ENCODE peak calls at places on chromosomes 7 and 10, in nine cellular contexts. F, G, J, A, I, Y, S, P and O are unnamed samples.

GRCh38 chr7:99786726-99787300 is 2.8 kb upstream of the CYP3A4 start:
- DNase-seq in G (no peak), Y (no peak), P (no peak), F (no peak), I (no peak), A (no peak), J (no peak), S (no peak), O (no peak)

GRCh38 chr10:133235265-133235664 is 2.4 kb upstream of the VENTX start:
- DNase-seq in G (no peak), I (no peak), S (no peak), J (no peak), P (no peak), F (no peak), A (no peak), Y (no peak), O (no peak)

GRCh38 chr7:128247640-128248194 is 6.6 kb downstream of the LEP start:
- DNase-seq in P (peak), S (no peak), J (no peak), A (no peak), F (no peak), I (no peak), Y (no peak), G (no peak), O (no peak)

GRCh38 chr7:96589038-96589437 is 120.6 kb downstream of the SEM1 start:
- DNase-seq in G (no peak), A (no peak), I (no peak), J (no peak), S (no peak), P (no peak), Y (peak), F (no peak), O (no peak)

GRCh38 chr7:64314493-64315020 is 796 bp downstream of the ZNF736 start:
- DNase-seq in A (no peak), J (no peak), F (no peak), Y (no peak), I (no peak), S (no peak), G (no peak), P (no peak), O (no peak)

GRCh38 chr10:30178565-30178964 is 119.2 kb upstream of the JCAD start:
- DNase-seq in P (peak), J (no peak), Y (no peak), G (no peak), I (no peak), F (no peak), S (no peak), A (no peak), O (no peak)

GRCh38 chr10:42962902-42963231 is 114.0 kb upstream of the RET start:
- DNase-seq in F (no peak), S (no peak), P (no peak), G (no peak), Y (no peak), I (no peak), J (no peak), A (no peak), O (no peak)

GRCh38 chr7:133230591-133231194 is 22.2 kb upstream of the EXOC4 start:
- DNase-seq in J (no peak), I (peak), Y (peak), G (peak), A (peak), S (peak), F (peak), P (peak), O (no peak)

GRCh38 chr7:16130127-16131110 is 290.9 kb downstream of the CRPPA start:
- DNase-seq in A (no peak), G (no peak), I (no peak), S (peak), F (no peak), P (peak), Y (no peak), J (no peak), O (no peak)

GRCh38 chr7:6530626-6531491 is 20.4 kb downstream of the GRID2IP start:
- DNase-seq in P (no peak), Y (no peak), S (peak), J (no peak), I (peak), A (peak), F (no peak), G (peak), O (no peak)

GRCh38 chr7:29039747-29040569 is 81.8 kb upstream of the TRIL start:
- DNase-seq in F (no peak), A (no peak), G (no peak), S (no peak), I (no peak), Y (no peak), J (no peak), P (peak), O (no peak)

GRCh38 chr10:6746782-6747181 is 166.7 kb upstream of the PRKCQ start:
- DNase-seq in F (no peak), I (no peak), S (no peak), P (peak), G (no peak), J (no peak), Y (no peak), A (no peak), O (no peak)

GRCh38 chr10:69413221-69413865 is 3.4 kb downstream of the TACR2 start:
- DNase-seq in Y (peak), A (peak), P (peak), S (peak), G (peak), J (peak), F (no peak), I (peak), O (peak)

GRCh38 chr7:816751-817671 is 15.3 kb upstream of the SUN1 start:
- DNase-seq in F (no peak), P (peak), A (no peak), I (peak), G (peak), Y (no peak), J (no peak), S (peak), O (no peak)

GRCh38 chr10:123478112-123478511 is 188.0 kb upstream of the GPR26 start:
- DNase-seq in Y (no peak), F (no peak), A (no peak), S (no peak), G (no peak), I (no peak), P (no peak), J (no peak), O (no peak)

GRCh38 chr10:13414855-13415254 is 66.8 kb upstream of the SEPHS1 start:
- DNase-seq in J (no peak), Y (no peak), G (no peak), A (no peak), I (no peak), S (no peak), P (peak), F (no peak), O (no peak)

GRCh38 chr7:47327306-47327697 is 254.6 kb downstream of the TNS3 start:
- DNase-seq in A (no peak), S (no peak), Y (no peak), I (no peak), G (no peak), F (no peak), J (no peak), P (peak), O (no peak)

GRCh38 chr10:86079088-86079487 is 287.5 kb downstream of the GRID1 start:
- DNase-seq in I (no peak), P (peak), J (no peak), F (no peak), A (no peak), Y (no peak), G (no peak), S (no peak), O (no peak)

GRCh38 chr7:33814958-33815735 is 90.2 kb upstream of the BMPER start:
- DNase-seq in G (no peak), P (no peak), Y (no peak), F (no peak), A (no peak), S (no peak), J (no peak), I (no peak), O (no peak)

GRCh38 chr10:47104101-47104707 is 193.0 kb downstream of the PTPN20 start:
- DNase-seq in A (no peak), I (peak), G (no peak), Y (no peak), P (no peak), S (no peak), F (no peak), J (no peak), O (no peak)

GRCh38 chr7:127628445-127628844 is 10.5 kb upstream of the PAX4 start:
- DNase-seq in S (no peak), F (no peak), P (no peak), I (no peak), G (no peak), J (no peak), A (no peak), Y (no peak), O (no peak)

GRCh38 chr10:87875929-87876571 is 12.6 kb downstream of the PTEN start:
- DNase-seq in F (no peak), I (no peak), P (peak), J (no peak), G (no peak), Y (no peak), S (no peak), A (no peak), O (no peak)

GRCh38 chr10:70078329-70078728 is 25.7 kb downstream of the MACROH2A2 start:
- DNase-seq in S (no peak), F (no peak), P (no peak), G (no peak), I (no peak), J (no peak), Y (no peak), A (no peak), O (no peak)

GRCh38 chr7:137661634-137662033 is 185.1 kb downstream of the DGKI start:
- DNase-seq in G (no peak), S (no peak), Y (no peak), A (no peak), P (no peak), F (no peak), I (no peak), J (no peak), O (no peak)

GRCh38 chr7:33854951-33855350 is 50.4 kb upstream of the BMPER start:
- DNase-seq in Y (no peak), I (no peak), F (no peak), G (no peak), J (no peak), A (no peak), P (peak), S (no peak), O (no peak)

GRCh38 chr10:132551093-132551807 is 13.7 kb downstream of the INPP5A start:
- DNase-seq in A (no peak), P (no peak), S (no peak), G (peak), I (no peak), F (no peak), Y (no peak), J (no peak), O (no peak)

GRCh38 chr7:141737118-141737835 is 881 bp upstream of the SSBP1 start:
- DNase-seq in J (no peak), P (peak), G (no peak), I (no peak), S (no peak), A (no peak), F (peak), Y (peak), O (no peak)

GRCh38 chr10:98225000-98225399 is 43.0 kb downstream of the LOXL4 start:
- DNase-seq in J (no peak), P (no peak), A (no peak), S (no peak), I (no peak), Y (no peak), G (no peak), F (no peak), O (no peak)

GRCh38 chr7:94643771-94644545 is 12.0 kb downstream of the SGCE start:
- DNase-seq in A (no peak), J (no peak), G (no peak), I (no peak), P (no peak), Y (no peak), S (no peak), F (no peak), O (no peak)

GRCh38 chr10:33719005-33719703 is 384.7 kb upstream of the NRP1 start:
- DNase-seq in P (no peak), Y (no peak), S (peak), J (no peak), G (no peak), I (no peak), A (no peak), F (no peak), O (no peak)

GRCh38 chr7:8249121-8249520 is 12.8 kb downstream of the ICA1 start:
- DNase-seq in S (no peak), F (no peak), J (no peak), A (no peak), Y (no peak), I (no peak), G (no peak), P (no peak), O (no peak)

GRCh38 chr7:19368540-19368939 is 223.3 kb upstream of the FERD3L start:
- DNase-seq in F (no peak), P (peak), J (no peak), G (no peak), S (no peak), Y (no peak), A (no peak), I (no peak), O (no peak)

GRCh38 chr7:76338298-76339084 is 20.3 kb downstream of the YWHAG start:
- DNase-seq in Y (no peak), I (no peak), A (no peak), P (peak), J (no peak), G (no peak), S (no peak), F (peak), O (no peak)

GRCh38 chr10:24642921-24643678 is 80.6 kb downstream of the ARHGAP21 start:
- DNase-seq in I (no peak), A (no peak), P (peak), S (peak), F (peak), G (peak), J (no peak), Y (peak), O (no peak)

GRCh38 chr10:92544296-92544695 is 29.6 kb downstream of the IDE start:
- DNase-seq in G (no peak), S (no peak), A (no peak), F (peak), P (peak), J (no peak), I (no peak), Y (no peak), O (no peak)

GRCh38 chr10:85861513-85862197 is 504.9 kb downstream of the GRID1 start:
- DNase-seq in Y (no peak), I (peak), A (no peak), F (no peak), P (no peak), G (no peak), J (no peak), S (no peak), O (no peak)

GRCh38 chr7:50197547-50197946 is 104.5 kb upstream of the ZPBP start:
- DNase-seq in F (no peak), I (no peak), Y (no peak), J (no peak), P (no peak), S (no peak), G (peak), A (peak), O (no peak)